ENCODE peak calls at places on chromosomes 1 and 21, in four cellular contexts. O, S, D and E are unnamed samples.

GRCh38 chr21:44024895-44025353 is 12.8 kb downstream of the TRAPPC10 start:
- DNase-seq in D (no peak), S (peak; percentile 85), O (no peak), E (no peak)

GRCh38 chr1:166069390-166069789 is 97.4 kb downstream of the FAM78B start:
- DNase-seq in S (no peak), D (no peak), O (no peak), E (no peak)

GRCh38 chr1:182280521-182280920 is 111.1 kb downstream of the GLUL start:
- DNase-seq in D (no peak), O (no peak), S (no peak), E (no peak)

GRCh38 chr1:115595279-115596079 is 46.3 kb upstream of the VANGL1 start:
- DNase-seq in S (peak; percentile 91), D (peak; percentile 74), O (peak; percentile 44), E (peak; percentile 82)

GRCh38 chr1:23593556-23594148 is 34.4 kb upstream of the ID3 start:
- DNase-seq in S (no peak), D (no peak), O (peak; percentile 40), E (no peak)

GRCh38 chr21:21183092-21183491 is 184.9 kb downstream of the NCAM2 start:
- DNase-seq in D (no peak), O (no peak), S (no peak), E (no peak)

GRCh38 chr1:8111560-8111959 is 85.5 kb upstream of the ERRFI1 start:
- DNase-seq in D (no peak), O (no peak), S (no peak), E (no peak)

GRCh38 chr1:51519857-51520699 is 1.0 kb upstream of the EPS15 start:
- DNase-seq in O (no peak), S (no peak), D (no peak), E (no peak)

GRCh38 chr1:204450461-204451257 is 39.0 kb upstream of the PPP1R15B start:
- DNase-seq in D (no peak), S (no peak), O (no peak), E (peak; percentile 92)

GRCh38 chr1:158821723-158822122 is 9.4 kb upstream of the MNDA start:
- DNase-seq in O (no peak), S (no peak), D (no peak), E (no peak)

GRCh38 chr1:228181105-228181504 is 15.5 kb downstream of the IBA57 start:
- DNase-seq in D (no peak), O (no peak), S (peak; percentile 24), E (no peak)

GRCh38 chr1:160206421-160207117 is 1.4 kb downstream of the PEA15 start:
- DNase-seq in S (no peak), D (peak; percentile 44), O (no peak), E (no peak)

GRCh38 chr1:83555871-83556270 is 443.1 kb downstream of the TTLL7 start:
- DNase-seq in O (no peak), D (no peak), S (no peak), E (no peak)

GRCh38 chr21:46161180-46161799 is 5.9 kb upstream of the FTCD start:
- DNase-seq in D (peak; percentile 30), S (peak; percentile 58), O (no peak), E (peak; percentile 21)

GRCh38 chr1:164559342-164560070 is 522 bp downstream of the PBX1 start:
- DNase-seq in S (peak; percentile 70), O (peak; percentile 3), D (peak; percentile 58), E (no peak)

GRCh38 chr1:24275510-24275909 is 43.6 kb upstream of the GRHL3 start:
- DNase-seq in D (no peak), S (peak; percentile 13), O (no peak), E (no peak)

GRCh38 chr21:42570362-42570761 is 56.7 kb downstream of the SLC37A1 start:
- DNase-seq in O (no peak), S (peak; percentile 50), D (no peak), E (peak; percentile 14)

GRCh38 chr1:236421022-236421421 is 26.9 kb downstream of the EDARADD start:
- DNase-seq in O (peak; percentile 76), S (no peak), D (no peak), E (no peak)

GRCh38 chr21:46098303-46099141 is 610 bp downstream of the COL6A2 start:
- DNase-seq in S (peak; percentile 78), D (peak; percentile 86), O (no peak), E (peak; percentile 20)

GRCh38 chr1:22792396-22793171 is 81.9 kb downstream of the EPHB2 start:
- DNase-seq in D (no peak), S (no peak), O (no peak), E (no peak)

GRCh38 chr1:239831577-239832355 is 259.9 kb upstream of the FMN2 start:
- DNase-seq in D (peak; percentile 68), S (no peak), O (no peak), E (no peak)

GRCh38 chr1:100445565-100445964 is 92.4 kb upstream of the GPR88 start:
- DNase-seq in S (no peak), O (no peak), D (no peak), E (no peak)

GRCh38 chr21:45365608-45366241 is 39.2 kb upstream of the COL18A1 start:
- DNase-seq in S (no peak), D (no peak), O (peak; percentile 92), E (no peak)

GRCh38 chr1:210696709-210697108 is 368.0 kb downstream of the HHAT start:
- DNase-seq in O (no peak), D (no peak), S (no peak), E (no peak)

GRCh38 chr1:229136817-229137216 is 134.1 kb upstream of the RAB4A start:
- DNase-seq in O (no peak), D (no peak), S (no peak), E (no peak)

GRCh38 chr1:19057182-19057779 is 100.8 kb upstream of the IFFO2 start:
- DNase-seq in O (no peak), S (no peak), D (no peak), E (no peak)

GRCh38 chr1:19057784-19058475 is 101.5 kb upstream of the IFFO2 start:
- DNase-seq in S (no peak), O (no peak), D (no peak), E (no peak)

GRCh38 chr1:19054216-19054615 is 97.7 kb upstream of the IFFO2 start:
- DNase-seq in D (no peak), O (no peak), S (no peak), E (no peak)

GRCh38 chr1:19053486-19053885 is 97.0 kb upstream of the IFFO2 start:
- DNase-seq in O (no peak), S (no peak), D (no peak), E (no peak)

DNA sequence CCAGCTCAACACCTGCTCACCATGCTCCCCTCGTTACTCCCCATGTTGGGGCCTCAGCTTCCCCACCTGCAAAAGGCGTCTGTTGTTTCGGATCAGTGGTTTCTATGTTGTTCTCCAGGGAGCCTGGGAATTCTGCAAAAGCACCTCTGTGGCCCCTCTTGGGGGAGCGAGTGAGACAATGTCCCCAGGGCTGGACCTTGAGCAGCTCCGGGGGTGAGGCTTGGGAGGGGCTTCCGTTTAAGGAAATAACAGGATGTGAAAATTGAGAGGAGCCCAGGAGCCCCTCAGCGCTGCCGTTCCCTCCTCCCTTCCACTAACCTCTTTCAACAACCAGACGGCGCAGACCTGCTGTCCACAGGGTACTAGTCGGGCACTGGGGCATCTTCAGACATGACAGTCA is 98.5 kb upstream of the IFFO2 start:
- DNase-seq in S (no peak), O (no peak), D (no peak), E (no peak)
- H3K27ac ChIP-seq in S (no peak overlapping the region), O (no peak overlapping the region), D (no peak overlapping the region), E (no peak overlapping the region)

GRCh38 chr1:198234511-198235251 is 77.9 kb downstream of the NEK7 start:
- DNase-seq in D (no peak), S (no peak), O (no peak), E (no peak)
- TF ChIP-seq EP300 in D (no peak), S (no peak), O (no peak), E (no peak)

GRCh38 chr1:149995927-149996326 is 14.6 kb downstream of the OTUD7B start:
- DNase-seq in S (no peak), D (no peak), O (no peak), E (no peak)
- TF ChIP-seq POLR2AphosphoS5 in S (no peak), D (no peak), O (no peak), E (no peak)

GRCh38 chr1:53448241-53448841 is 10.9 kb upstream of the DMRTB1 start:
- DNase-seq in S (no peak), O (no peak), D (no peak), E (no peak)
- H3K27ac ChIP-seq in S (no peak overlapping the region), O (no peak overlapping the region), D (peak overlapping the region; percentile 45), E (no peak overlapping the region)

DNA sequence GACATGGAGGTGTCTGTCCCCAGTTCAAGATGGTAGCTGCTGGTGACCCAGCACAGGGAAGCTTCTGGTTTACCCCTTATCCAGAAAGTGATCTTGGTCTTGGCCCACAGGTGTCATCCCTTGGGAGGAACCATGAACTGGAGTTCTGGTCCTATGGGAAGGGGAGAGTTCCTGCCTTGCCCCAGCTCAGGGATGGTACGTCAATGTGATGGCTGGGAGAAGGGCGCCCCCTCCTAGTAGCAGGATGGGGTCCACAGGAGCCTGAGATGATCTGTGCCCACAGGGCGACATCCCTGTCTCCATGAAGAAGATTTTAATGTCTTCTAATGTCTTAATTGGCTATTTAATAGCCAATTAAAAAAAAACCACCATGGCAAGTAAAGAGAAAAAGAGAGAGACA is 249.8 kb downstream of the SIPA1L2 start:
- DNase-seq in O (no peak), S (no peak), D (no peak), E (no peak)
- TF ChIP-seq EP300 in O (no peak), S (no peak), D (no peak), E (no peak)